ENCODE peak calls at places on chromosomes 16 and 17, in seven cellular contexts. A, R, X, V, J, F and T are unnamed samples.

GRCh38 chr17:67569873-67570272 is 147.9 kb upstream of the NOL11 start:
- DNase-seq in X (no peak), J (no peak), A (no peak), F (no peak), R (no peak), V (no peak), T (no peak)

GRCh38 chr17:28592260-28592659 is 6.6 kb downstream of the SPAG5 start:
- DNase-seq in V (no peak), J (no peak), X (no peak), A (no peak), F (no peak), R (no peak), T (no peak)

GRCh38 chr16:1331712-1332617 is 1.5 kb upstream of the BAIAP3 start:
- DNase-seq in J (peak), V (peak), X (no peak), A (no peak), R (no peak), F (peak), T (no peak)

GRCh38 chr17:31466096-31466495 is 74.6 kb downstream of the RAB11FIP4 start:
- DNase-seq in J (no peak), A (no peak), R (no peak), V (no peak), X (no peak), F (no peak), T (no peak)

GRCh38 chr16:84751947-84752346 is 52.1 kb downstream of the USP10 start:
- DNase-seq in A (no peak), X (peak), V (no peak), F (no peak), R (no peak), J (no peak), T (no peak)

GRCh38 chr17:55587608-55588139 is 76.4 kb upstream of the SMIM36 start:
- DNase-seq in J (no peak), V (peak), R (no peak), F (no peak), X (no peak), A (no peak), T (no peak)

GRCh38 chr16:55605756-55606155 is 39.3 kb downstream of the CAPNS2 start:
- DNase-seq in X (no peak), F (no peak), V (no peak), R (no peak), A (no peak), J (no peak), T (no peak)

GRCh38 chr16:48525201-48526057 is 84.6 kb downstream of the N4BP1 start:
- DNase-seq in V (no peak), J (no peak), X (no peak), A (no peak), F (no peak), R (no peak), T (no peak)

GRCh38 chr16:84075376-84075775 is 32.8 kb upstream of the SLC38A8 start:
- DNase-seq in V (no peak), X (no peak), A (no peak), F (no peak), J (no peak), R (no peak), T (no peak)

GRCh38 chr17:80497726-80498241 is 21.4 kb upstream of the NPTX1 start:
- DNase-seq in V (no peak), A (no peak), R (no peak), X (no peak), J (no peak), F (no peak), T (no peak)

GRCh38 chr16:30846649-30847402 is 47.1 kb downstream of the BCL7C start:
- DNase-seq in V (no peak), J (no peak), X (no peak), R (no peak), F (peak), A (no peak), T (no peak)

GRCh38 chr17:21511368-21512195 is 135.4 kb downstream of the KCNJ12 start:
- DNase-seq in V (peak), R (peak), A (peak), X (peak), J (peak), F (peak), T (peak)

GRCh38 chr16:58426960-58427359 is 34.7 kb downstream of the GINS3 start:
- DNase-seq in J (no peak), R (no peak), A (no peak), F (no peak), V (no peak), X (no peak), T (no peak)

GRCh38 chr17:6021011-6021400 is 49.2 kb upstream of the WSCD1 start:
- DNase-seq in J (no peak), V (no peak), R (no peak), A (no peak), X (no peak), F (no peak), T (no peak)

GRCh38 chr16:3112058-3112880 is at the start of gene ZNF205:
- DNase-seq in F (peak), X (no peak), V (peak), J (no peak), R (peak), A (no peak), T (peak)

GRCh38 chr17:64028874-64029464 is 8.5 kb upstream of the ICAM2 start:
- DNase-seq in X (peak), V (peak), F (peak), A (peak), R (no peak), J (peak), T (no peak)

GRCh38 chr16:31713071-31713944 is 160.3 kb upstream of the ZNF267 start:
- DNase-seq in X (peak), F (peak), R (peak), A (peak), J (peak), V (peak), T (peak)

GRCh38 chr17:30200086-30200485 is 35.4 kb downstream of the SLC6A4 start:
- DNase-seq in R (no peak), X (no peak), F (no peak), J (no peak), V (no peak), A (no peak), T (no peak)

GRCh38 chr16:85271198-85271597 is 158.9 kb upstream of the CIBAR2 start:
- DNase-seq in R (no peak), V (no peak), J (no peak), F (no peak), A (no peak), X (no peak), T (no peak)

GRCh38 chr16:85091522-85091910 is 20.8 kb downstream of the CIBAR2 start:
- DNase-seq in J (no peak), V (peak), X (no peak), A (no peak), R (no peak), F (no peak), T (no peak)

GRCh38 chr16:55323637-55324490 is at the start of gene IRX6:
- DNase-seq in J (no peak), R (no peak), V (no peak), A (no peak), X (no peak), F (peak), T (no peak)

GRCh38 chr17:75604034-75604695 is 16.6 kb downstream of the MYO15B start:
- DNase-seq in R (no peak), X (no peak), F (no peak), J (no peak), A (no peak), V (no peak), T (no peak)

GRCh38 chr16:88424536-88425230 is 28.4 kb upstream of the ZFPM1 start:
- DNase-seq in X (no peak), F (no peak), J (no peak), R (peak), A (no peak), V (no peak), T (no peak)

GRCh38 chr17:57720636-57721035 is 24.5 kb downstream of the CCDC182 start:
- DNase-seq in X (no peak), R (no peak), J (no peak), A (no peak), F (no peak), V (no peak), T (no peak)

GRCh38 chr17:4562000-4562969 is 1.9 kb upstream of the GGT6 start:
- DNase-seq in J (no peak), A (no peak), X (no peak), F (no peak), R (no peak), V (no peak), T (no peak)

GRCh38 chr16:89366561-89367537 is 123.5 kb downstream of the ANKRD11 start:
- DNase-seq in R (no peak), X (no peak), F (no peak), V (no peak), J (no peak), A (no peak), T (peak)

GRCh38 chr16:2282866-2283555 is 15.1 kb upstream of the RNPS1 start:
- DNase-seq in X (no peak), A (no peak), R (no peak), F (no peak), V (no peak), J (no peak), T (no peak)